ENCODE peak calls at places on chromosome 21, in seven cellular contexts. M, B, W, S, G, J and F are unnamed samples.

GRCh38 chr21:26939532-26940181 is 27.2 kb downstream of the ADAMTS5 start:
- DNase-seq in J (no peak), M (peak; percentile 48), B (no peak), S (no peak), W (no peak), G (no peak), F (peak; percentile 21)

GRCh38 chr21:42980959-42981523 is 6.7 kb downstream of the PKNOX1 start:
- DNase-seq in S (no peak), M (no peak), B (no peak), W (no peak), G (no peak), J (no peak), F (peak; percentile 26)

GRCh38 chr21:39319814-39320332 is 6.4 kb upstream of the BRWD1 start:
- DNase-seq in G (no peak), M (no peak), S (no peak), B (no peak), W (no peak), J (no peak), F (no peak)

GRCh38 chr21:26055841-26056264 is 114.7 kb downstream of the APP start:
- DNase-seq in B (no peak), S (no peak), W (no peak), J (no peak), M (no peak), G (no peak), F (no peak)

GRCh38 chr21:43025636-43026180 is 49.9 kb downstream of the CBS start:
- DNase-seq in S (no peak), W (no peak), B (no peak), J (no peak), M (no peak), G (no peak), F (no peak)

GRCh38 chr21:42735944-42736343 is 82.5 kb downstream of the PDE9A start:
- DNase-seq in M (no peak), G (no peak), W (no peak), J (no peak), B (no peak), S (no peak), F (no peak)

GRCh38 chr21:25283720-25284119 is 323.6 kb downstream of the MRPL39 start:
- DNase-seq in W (no peak), M (no peak), B (no peak), S (no peak), G (no peak), J (no peak), F (no peak)

GRCh38 chr21:42079008-42079938 is 8.2 kb downstream of the UMODL1 start:
- DNase-seq in G (no peak), M (no peak), W (no peak), S (no peak), J (no peak), B (no peak), F (no peak)

GRCh38 chr21:38413958-38414506 is 84.2 kb downstream of the ERG start:
- DNase-seq in J (no peak), G (no peak), B (no peak), M (no peak), W (no peak), S (no peak), F (no peak)

GRCh38 chr21:34612056-34612455 is 2.9 kb downstream of the RCAN1 start:
- DNase-seq in M (no peak), J (no peak), B (no peak), S (no peak), W (no peak), G (no peak), F (no peak)

GRCh38 chr21:42962360-42963007 is 11.9 kb upstream of the PKNOX1 start:
- DNase-seq in J (no peak), B (no peak), G (no peak), W (no peak), S (no peak), M (no peak), F (no peak)

GRCh38 chr21:16330340-16331319 is 600.8 kb downstream of the USP25 start:
- DNase-seq in S (peak; percentile 25), J (no peak), B (no peak), G (peak; percentile 1), W (peak; percentile 62), M (no peak), F (peak; percentile 26)

GRCh38 chr21:43851593-43851992 is 13.4 kb upstream of the AGPAT3 start:
- DNase-seq in J (no peak), M (no peak), W (no peak), G (no peak), B (no peak), S (no peak), F (no peak)

GRCh38 chr21:26389971-26390641 is 183.0 kb downstream of the CYYR1 start:
- DNase-seq in B (no peak), M (no peak), S (no peak), G (peak; percentile 10), J (no peak), W (no peak), F (no peak)

GRCh38 chr21:38654580-38654979 is 151.1 kb upstream of the ETS2 start:
- DNase-seq in W (no peak), S (no peak), M (no peak), J (no peak), B (no peak), G (no peak), F (no peak)

GRCh38 chr21:39168800-39169199 is 14.5 kb downstream of the PSMG1 start:
- DNase-seq in W (no peak), J (no peak), G (no peak), M (no peak), S (no peak), B (no peak), F (no peak)

GRCh38 chr21:42091899-42092508 is 20.9 kb downstream of the UMODL1 start:
- DNase-seq in B (no peak), W (no peak), S (no peak), G (no peak), J (no peak), M (no peak), F (no peak)

GRCh38 chr21:34348890-34349519 is 14.8 kb upstream of the KCNE2 start:
- DNase-seq in M (no peak), B (no peak), G (no peak), J (no peak), S (no peak), W (no peak), F (no peak)

GRCh38 chr21:39597595-39598185 is 15.1 kb upstream of the B3GALT5 start:
- DNase-seq in B (no peak), M (no peak), J (no peak), S (no peak), G (no peak), W (no peak), F (no peak)

GRCh38 chr21:42660118-42660470 is 6.7 kb downstream of the PDE9A start:
- DNase-seq in S (no peak), M (no peak), G (no peak), J (no peak), W (no peak), B (no peak), F (no peak)

GRCh38 chr21:17712887-17713286 is 100.2 kb upstream of the BTG3 start:
- DNase-seq in B (no peak), J (no peak), W (no peak), S (no peak), M (no peak), G (no peak), F (no peak)

DNA sequence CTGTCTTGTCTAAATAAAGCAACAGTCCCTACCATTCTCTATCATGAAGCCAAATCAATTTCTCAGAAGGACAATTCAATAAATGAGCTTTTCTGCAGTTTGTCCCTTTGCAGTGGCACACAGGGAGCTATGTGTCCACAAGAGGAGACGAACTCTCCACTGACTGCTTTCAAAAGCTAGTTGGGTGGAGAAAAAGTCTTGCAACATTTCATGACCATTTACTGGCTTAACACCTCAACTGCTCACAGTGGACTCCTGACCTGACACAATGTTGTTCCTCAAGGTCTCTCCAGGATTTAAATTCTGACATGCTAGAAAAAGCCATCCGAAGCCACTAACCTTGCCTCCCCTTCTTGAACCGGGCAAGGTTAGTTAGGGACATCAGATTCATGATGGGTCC is 111.7 kb downstream of the TIAM1 start:
- DNase-seq in J (no peak), W (no peak), G (no peak), S (no peak), B (no peak), M (no peak), F (no peak)
- TF ChIP-seq POLR2A in J (no peak), W (no peak), G (no peak), S (no peak), B (no peak), M (no peak), F (no peak)

GRCh38 chr21:30232011-30232410 is 16.1 kb upstream of the CLDN8 start:
- DNase-seq in W (no peak), B (no peak), G (no peak), S (no peak), M (no peak), J (no peak), F (no peak)

GRCh38 chr21:30234050-30234449 is 18.2 kb upstream of the CLDN8 start:
- DNase-seq in G (no peak), M (no peak), W (no peak), B (no peak), J (no peak), S (no peak), F (no peak)

GRCh38 chr21:30233228-30233627 is 17.3 kb upstream of the CLDN8 start:
- DNase-seq in W (no peak), M (no peak), G (no peak), J (no peak), B (no peak), S (no peak), F (no peak)

GRCh38 chr21:30234643-30235042 is 18.7 kb upstream of the CLDN8 start:
- DNase-seq in M (no peak), J (no peak), W (no peak), B (no peak), G (no peak), S (no peak), F (no peak)

GRCh38 chr21:30233636-30234035 is 17.7 kb upstream of the CLDN8 start:
- DNase-seq in B (no peak), G (no peak), W (no peak), J (no peak), M (no peak), S (no peak), F (no peak)
- H3K27ac ChIP-seq in B (peak overlapping the region; percentile 43), G (no peak overlapping the region), W (no peak overlapping the region), J (no peak overlapping the region), M (no peak overlapping the region), S (no peak overlapping the region), F (no peak overlapping the region)

GRCh38 chr21:22456241-22456640 is 1458.0 kb downstream of the NCAM2 start:
- DNase-seq in S (no peak), B (no peak), G (no peak), M (no peak), J (no peak), W (no peak), F (no peak)
- TF ChIP-seq POLR2A in S (no peak), B (no peak), G (no peak), M (no peak), J (no peak), W (no peak), F (no peak)

DNA sequence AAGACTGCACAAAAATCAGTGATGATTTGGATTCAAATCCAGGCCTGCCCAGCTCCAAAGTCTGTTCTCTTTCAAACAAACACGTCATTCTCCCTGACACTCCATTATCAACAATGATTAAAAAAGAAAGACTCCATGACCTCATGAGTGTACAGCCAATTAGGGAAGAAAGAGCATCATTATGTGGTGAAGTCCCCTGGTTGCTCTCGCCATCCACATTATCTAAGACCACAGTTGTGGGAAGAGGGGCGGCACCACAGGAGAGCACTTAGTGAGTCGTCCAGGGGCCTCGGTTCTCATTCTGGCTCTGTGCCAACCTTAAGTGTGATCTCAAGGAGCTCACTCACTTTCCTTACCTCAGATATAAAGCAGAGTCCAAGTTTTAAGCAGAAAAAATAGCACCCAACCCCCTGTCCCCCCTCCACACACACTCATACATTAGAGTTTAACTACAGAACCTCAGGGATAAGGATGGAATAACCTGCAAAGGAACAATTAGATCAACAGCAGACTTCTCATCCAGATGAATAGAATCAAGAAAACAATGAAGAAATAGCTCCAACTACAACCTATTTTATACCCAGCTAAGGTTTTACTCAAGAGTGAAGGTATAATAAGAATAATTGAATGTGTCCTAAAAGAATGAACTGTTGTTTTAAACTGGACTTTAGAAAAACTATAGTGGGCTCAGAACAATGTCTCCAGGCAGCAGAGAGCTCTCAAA is 47.8 kb downstream of the COL6A1 start:
- DNase-seq in B (no peak), G (no peak), J (no peak), S (no peak), M (peak; percentile 31), W (no peak), F (no peak)
- H3K27ac ChIP-seq in B (peak overlapping the region; percentile 80), G (no peak overlapping the region), J (no peak overlapping the region), S (no peak overlapping the region), M (peak overlapping the region; percentile 61), W (peak overlapping the region; percentile 86), F (peak overlapping the region; percentile 42)